ENCODE peak calls at places on chromosomes 4 and X, in six cellular contexts. U, D, O, F, N and V are unnamed samples.
A peak's percentile ranks its signal among the peaks of the same experiment; 100 is the strongest.

GRCh38 chrX:144681501-144681900 is 565.8 kb upstream of the SPANXN1 start:
- DNase-seq in F (no peak), N (no peak), O (no peak), U (no peak), D (no peak), V (no peak)

GRCh38 chr4:186932631-186933150 is 209.0 kb upstream of the FAT1 start:
- DNase-seq in F (no peak), O (peak; percentile 49), N (no peak), D (no peak), U (peak; percentile 86), V (no peak)

GRCh38 chrX:134396174-134396573 is 63.8 kb upstream of the HPRT1 start:
- DNase-seq in F (no peak), N (no peak), U (peak; percentile 18), O (peak; percentile 10), D (peak; percentile 8), V (no peak)

GRCh38 chrX:24619647-24620046 is 27.5 kb downstream of the PCYT1B start:
- DNase-seq in D (no peak), O (peak; percentile 67), F (peak; percentile 4), N (peak; percentile 7), U (peak; percentile 24), V (peak; percentile 0)

GRCh38 chr4:109231331-109231730 is 71.1 kb downstream of the COL25A1 start:
- DNase-seq in N (no peak), U (no peak), O (no peak), F (no peak), D (no peak), V (no peak)

GRCh38 chr4:145909331-145909730 is 29.3 kb downstream of the ZNF827 start:
- DNase-seq in N (no peak), U (peak; percentile 45), O (peak; percentile 48), F (no peak), D (peak; percentile 17), V (no peak)

GRCh38 chr4:169009281-169010124 is 552 bp downstream of the CBR4 start:
- DNase-seq in O (peak; percentile 68), D (peak; percentile 80), F (peak; percentile 56), N (peak; percentile 57), U (peak; percentile 74), V (no peak)

GRCh38 chr4:182310316-182310715 is 67.1 kb downstream of the TENM3 start:
- DNase-seq in F (no peak), O (no peak), N (no peak), U (no peak), D (no peak), V (peak; percentile 27)

GRCh38 chr4:138005486-138005885 is 236.7 kb downstream of the SLC7A11 start:
- DNase-seq in U (no peak), D (no peak), F (no peak), N (no peak), O (no peak), V (no peak)

GRCh38 chr4:138003248-138003647 is 238.9 kb downstream of the SLC7A11 start:
- DNase-seq in N (no peak), D (no peak), O (peak; percentile 19), F (no peak), U (no peak), V (no peak)

GRCh38 chr4:138010639-138011038 is 231.5 kb downstream of the SLC7A11 start:
- DNase-seq in U (no peak), O (no peak), N (no peak), D (no peak), F (no peak), V (no peak)

GRCh38 chr4:138007572-138007971 is 234.6 kb downstream of the SLC7A11 start:
- DNase-seq in D (no peak), F (no peak), O (peak; percentile 17), U (peak; percentile 13), N (no peak), V (no peak)
- TF ChIP-seq CTCF in D (peak; percentile 53), F (no peak), O (peak; percentile 33), U (peak; percentile 38), N (peak; percentile 16), V (peak; percentile 44)

DNA sequence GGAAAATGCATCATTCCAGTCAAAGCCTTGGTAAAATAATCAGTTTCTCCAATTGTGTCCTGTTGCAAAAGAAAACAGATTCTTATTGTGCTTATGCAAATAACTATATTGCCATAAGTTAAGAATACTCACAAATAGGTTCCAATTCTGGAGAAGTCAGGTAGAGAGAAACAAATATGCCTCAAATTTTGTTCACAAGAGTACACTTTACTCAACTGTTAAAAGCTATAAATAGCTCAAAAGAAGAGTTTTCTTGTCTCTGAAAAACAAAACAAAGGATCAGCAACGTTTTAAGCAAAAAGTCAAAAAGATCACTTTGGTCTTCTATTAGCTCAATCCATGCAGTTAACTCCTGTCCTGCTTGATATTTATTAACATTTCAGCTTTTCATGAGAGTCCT is 21.9 kb downstream of the SYTL5 start:
- DNase-seq in D (no peak), O (no peak), F (no peak), N (no peak), U (no peak), V (no peak)
- H3K4me3 ChIP-seq in D (no peak overlapping the region), O (no peak overlapping the region), F (no peak overlapping the region), N (no peak overlapping the region), U (no peak overlapping the region), V (no peak overlapping the region)

GRCh38 chr4:176102414-176102813 is 36.8 kb downstream of the WDR17 start:
- DNase-seq in N (no peak), D (no peak), F (no peak), U (no peak), O (no peak), V (no peak)

DNA sequence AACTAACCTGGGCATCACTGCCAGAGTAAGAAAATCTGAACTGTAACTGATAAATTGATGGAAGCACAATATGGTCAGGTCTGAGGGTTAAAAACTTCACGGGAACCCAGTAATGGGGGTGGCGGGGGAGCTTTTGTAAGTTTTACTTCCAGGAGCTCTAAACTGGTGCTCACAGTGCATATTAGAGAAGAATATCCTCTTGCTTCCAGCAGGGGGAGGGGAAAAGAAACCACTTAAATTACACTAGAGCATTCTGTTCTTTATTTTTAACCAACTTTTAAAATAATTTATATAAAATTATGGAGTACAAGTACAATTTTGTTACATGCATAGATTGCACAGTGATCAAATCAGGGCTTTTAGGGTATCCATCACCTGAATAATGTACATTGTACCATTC is 33.7 kb downstream of the WDR17 start:
- DNase-seq in D (no peak), F (no peak), N (no peak), U (no peak), O (no peak), V (no peak)
- TF ChIP-seq CTCF in D (no peak), F (no peak), N (no peak), U (peak; percentile 11), O (no peak), V (peak; percentile 37)

DNA sequence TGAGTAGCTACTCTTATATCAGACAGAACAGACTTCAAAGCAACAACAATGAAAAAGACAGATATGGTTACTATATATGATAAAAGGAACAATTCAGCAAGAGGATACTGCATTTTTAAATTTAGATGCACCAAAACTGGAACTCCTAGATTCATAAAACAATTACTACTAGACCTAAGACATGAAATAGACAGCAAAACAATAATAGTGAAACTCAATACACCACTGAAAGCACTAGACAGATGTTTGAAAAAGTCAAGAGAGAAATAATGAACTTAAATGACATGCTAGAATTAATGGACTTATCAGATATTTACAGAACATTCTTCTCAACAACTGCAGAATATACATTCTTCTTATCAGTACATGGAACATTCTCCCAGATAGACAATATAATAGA is 99.5 kb upstream of the ITM2A start:
- DNase-seq in F (no peak), U (no peak), D (no peak), N (no peak), O (no peak), V (no peak)
- H3K4me3 ChIP-seq in F (no peak overlapping the region), U (no peak overlapping the region), D (no peak overlapping the region), N (no peak overlapping the region), O (no peak overlapping the region), V (no peak overlapping the region)